ENCODE peak calls at places on chromosomes 3 and 15, in six cellular contexts. One of them, this sample, is unnamed.

GRCh38 chr15:85380860-85381535 is 595 bp downstream of the AKAP13 start:
- DNase-seq in GM23248: peak
- DNase-seq in activated T-helper 9 cell treated with anti-CD3 and anti-CD28 coated beads, Interleukin-2, amount 50 U/mL, for 16 hours: peak
- DNase-seq in IMR-90: no peak
- DNase-seq in occipital lobe: no peak
- DNase-seq in cerebellar cortex: no peak
- DNase-seq in this sample: peak

GRCh38 chr3:44223274-44223673 is 18.4 kb upstream of the TOPAZ1 start:
- DNase-seq in GM23248: peak
- DNase-seq in activated T-helper 9 cell treated with anti-CD3 and anti-CD28 coated beads, Interleukin-2, amount 50 U/mL, for 16 hours: no peak
- DNase-seq in IMR-90: no peak
- DNase-seq in occipital lobe: no peak
- DNase-seq in cerebellar cortex: no peak
- DNase-seq in this sample: no peak

GRCh38 chr3:11820540-11821041 is 26.1 kb downstream of the TAMM41 start:
- DNase-seq in GM23248: peak
- DNase-seq in activated T-helper 9 cell treated with anti-CD3 and anti-CD28 coated beads, Interleukin-2, amount 50 U/mL, for 16 hours: no peak
- DNase-seq in IMR-90: peak
- DNase-seq in occipital lobe: no peak
- DNase-seq in cerebellar cortex: no peak
- DNase-seq in this sample: no peak

GRCh38 chr15:73867426-73867825 is 5.9 kb upstream of the TBC1D21 start:
- DNase-seq in GM23248: no peak
- DNase-seq in activated T-helper 9 cell treated with anti-CD3 and anti-CD28 coated beads, Interleukin-2, amount 50 U/mL, for 16 hours: no peak
- DNase-seq in IMR-90: no peak
- DNase-seq in occipital lobe: no peak
- DNase-seq in cerebellar cortex: no peak
- DNase-seq in this sample: no peak

GRCh38 chr15:33442449-33442848 is 131.7 kb downstream of the RYR3 start:
- DNase-seq in GM23248: no peak
- DNase-seq in activated T-helper 9 cell treated with anti-CD3 and anti-CD28 coated beads, Interleukin-2, amount 50 U/mL, for 16 hours: no peak
- DNase-seq in IMR-90: no peak
- DNase-seq in occipital lobe: no peak
- DNase-seq in cerebellar cortex: no peak
- DNase-seq in this sample: no peak

GRCh38 chr15:98948456-98948855 is 59.1 kb downstream of the PGPEP1L start:
- DNase-seq in GM23248: no peak
- DNase-seq in activated T-helper 9 cell treated with anti-CD3 and anti-CD28 coated beads, Interleukin-2, amount 50 U/mL, for 16 hours: no peak
- DNase-seq in IMR-90: no peak
- DNase-seq in occipital lobe: no peak
- DNase-seq in cerebellar cortex: no peak
- DNase-seq in this sample: no peak

GRCh38 chr15:45604321-45604720 is 17.1 kb downstream of the BLOC1S6 start:
- DNase-seq in GM23248: peak
- DNase-seq in activated T-helper 9 cell treated with anti-CD3 and anti-CD28 coated beads, Interleukin-2, amount 50 U/mL, for 16 hours: no peak
- DNase-seq in IMR-90: no peak
- DNase-seq in occipital lobe: no peak
- DNase-seq in cerebellar cortex: no peak
- DNase-seq in this sample: no peak

GRCh38 chr15:33091983-33092688 is 102.4 kb downstream of the FMN1 start:
- DNase-seq in GM23248: no peak
- DNase-seq in activated T-helper 9 cell treated with anti-CD3 and anti-CD28 coated beads, Interleukin-2, amount 50 U/mL, for 16 hours: no peak
- DNase-seq in IMR-90: peak
- DNase-seq in occipital lobe: no peak
- DNase-seq in cerebellar cortex: no peak
- DNase-seq in this sample: no peak

GRCh38 chr3:98561727-98562521 is 30.1 kb downstream of the GPR15 start:
- DNase-seq in GM23248: peak
- DNase-seq in activated T-helper 9 cell treated with anti-CD3 and anti-CD28 coated beads, Interleukin-2, amount 50 U/mL, for 16 hours: no peak
- DNase-seq in IMR-90: peak
- DNase-seq in occipital lobe: no peak
- DNase-seq in cerebellar cortex: no peak
- DNase-seq in this sample: no peak

GRCh38 chr3:170553788-170554620 is 31.9 kb downstream of the SLC7A14 start:
- DNase-seq in GM23248: peak
- DNase-seq in activated T-helper 9 cell treated with anti-CD3 and anti-CD28 coated beads, Interleukin-2, amount 50 U/mL, for 16 hours: no peak
- DNase-seq in IMR-90: peak
- DNase-seq in occipital lobe: no peak
- DNase-seq in cerebellar cortex: no peak
- DNase-seq in this sample: no peak

GRCh38 chr3:65978116-65978515 is 60.6 kb downstream of the MAGI1 start:
- DNase-seq in GM23248: no peak
- DNase-seq in activated T-helper 9 cell treated with anti-CD3 and anti-CD28 coated beads, Interleukin-2, amount 50 U/mL, for 16 hours: no peak
- DNase-seq in IMR-90: no peak
- DNase-seq in occipital lobe: no peak
- DNase-seq in cerebellar cortex: no peak
- DNase-seq in this sample: no peak

GRCh38 chr15:84402856-84403608 is 167.5 kb downstream of the GOLGA6L4 start:
- DNase-seq in GM23248: no peak
- DNase-seq in activated T-helper 9 cell treated with anti-CD3 and anti-CD28 coated beads, Interleukin-2, amount 50 U/mL, for 16 hours: no peak
- DNase-seq in IMR-90: no peak
- DNase-seq in occipital lobe: no peak
- DNase-seq in cerebellar cortex: no peak
- DNase-seq in this sample: no peak

GRCh38 chr3:158808697-158809096 is 6.8 kb downstream of the MFSD1 start:
- DNase-seq in GM23248: peak
- DNase-seq in activated T-helper 9 cell treated with anti-CD3 and anti-CD28 coated beads, Interleukin-2, amount 50 U/mL, for 16 hours: no peak
- DNase-seq in IMR-90: peak
- DNase-seq in occipital lobe: no peak
- DNase-seq in cerebellar cortex: no peak
- DNase-seq in this sample: no peak

GRCh38 chr3:177731644-177732268 is 534.5 kb upstream of the TBL1XR1 start:
- DNase-seq in GM23248: peak
- DNase-seq in activated T-helper 9 cell treated with anti-CD3 and anti-CD28 coated beads, Interleukin-2, amount 50 U/mL, for 16 hours: no peak
- DNase-seq in IMR-90: peak
- DNase-seq in occipital lobe: no peak
- DNase-seq in cerebellar cortex: no peak
- DNase-seq in this sample: no peak

GRCh38 chr3:25856902-25857518 is 67.1 kb downstream of the OXSM start:
- DNase-seq in GM23248: peak
- DNase-seq in activated T-helper 9 cell treated with anti-CD3 and anti-CD28 coated beads, Interleukin-2, amount 50 U/mL, for 16 hours: no peak
- DNase-seq in IMR-90: peak
- DNase-seq in occipital lobe: no peak
- DNase-seq in cerebellar cortex: peak
- DNase-seq in this sample: no peak